ENCODE peak calls at places on chromosomes 7 and 10, in four cellular contexts. C is adrenal gland, G is heart left ventricle, M is tibial nerve. T is an unnamed sample.

GRCh38 chr7:113698556-113699220 is 220.1 kb downstream of the PPP1R3A start:
- DNase-seq in C (no peak), G (no peak), M (peak; percentile 16), T (no peak)

GRCh38 chr10:125011926-125012705 is 70.2 kb downstream of the ZRANB1 start:
- DNase-seq in C (no peak), G (peak; percentile 71), M (no peak), T (no peak)

GRCh38 chr10:89555688-89556445 is 20.5 kb upstream of the SLC16A12 start:
- DNase-seq in C (no peak), G (no peak), M (no peak), T (no peak)

GRCh38 chr7:34281260-34281659 is 375.9 kb downstream of the BMPER start:
- DNase-seq in C (no peak), G (no peak), M (no peak), T (no peak)

GRCh38 chr10:11180228-11180627 is 162.6 kb downstream of the CELF2 start:
- DNase-seq in C (no peak), G (no peak), M (no peak), T (no peak)

GRCh38 chr10:13270877-13271551 is 28.9 kb downstream of the PHYH start:
- DNase-seq in C (no peak), G (no peak), M (no peak), T (no peak)

GRCh38 chr7:8155836-8156235 is 106.1 kb downstream of the ICA1 start:
- DNase-seq in C (no peak), G (no peak), M (no peak), T (no peak)

GRCh38 chr7:91565499-91566331 is 301.5 kb downstream of the FZD1 start:
- DNase-seq in C (no peak), G (no peak), M (peak; percentile 41), T (no peak)

GRCh38 chr7:38215734-38216670 is 38.0 kb downstream of the STARD3NL start:
- DNase-seq in C (peak; percentile 69), G (peak; percentile 80), M (peak; percentile 86), T (peak; percentile 94)

GRCh38 chr7:42914009-42914725 is 2.3 kb upstream of the C7orf25 start:
- DNase-seq in C (no peak), G (no peak), M (no peak), T (no peak)

GRCh38 chr10:17905491-17905890 is 46.2 kb upstream of the SLC39A12 start:
- DNase-seq in C (no peak), G (no peak), M (no peak), T (no peak)

GRCh38 chr10:3538291-3538849 is 246.6 kb downstream of the KLF6 start:
- DNase-seq in C (no peak), G (no peak), M (no peak), T (no peak)

GRCh38 chr7:150970424-150970823 is 7.7 kb downstream of the KCNH2 start:
- DNase-seq in C (no peak), G (no peak), M (no peak), T (no peak)

GRCh38 chr7:159030490-159031134 is 114.1 kb downstream of the VIPR2 start:
- DNase-seq in C (peak; percentile 47), G (peak; percentile 60), M (peak; percentile 5), T (peak; percentile 93)

GRCh38 chr7:9036080-9036479 is 602.7 kb downstream of the NXPH1 start:
- DNase-seq in C (no peak), G (no peak), M (no peak), T (no peak)

GRCh38 chr10:5968681-5969453 is 8.5 kb downstream of the IL15RA start:
- DNase-seq in C (peak; percentile 9), G (no peak), M (no peak), T (no peak)

GRCh38 chr7:45402480-45403218 is 171.5 kb upstream of the ADCY1 start:
- DNase-seq in C (no peak), G (no peak), M (peak; percentile 25), T (no peak)

GRCh38 chr7:4774804-4775280 is 581 bp upstream of the AP5Z1 start:
- DNase-seq in C (no peak), G (no peak), M (peak; percentile 36), T (no peak)

GRCh38 chr10:86969421-86970041 is 1.2 kb downstream of the ADIRF start:
- DNase-seq in C (peak; percentile 28), G (no peak), M (no peak), T (no peak)

GRCh38 chr10:34045571-34046190 is 711.2 kb upstream of the NRP1 start:
- DNase-seq in C (no peak), G (no peak), M (no peak), T (no peak)

GRCh38 chr10:109863775-109864174 is 59.5 kb downstream of the XPNPEP1 start:
- DNase-seq in C (no peak), G (no peak), M (no peak), T (no peak)

GRCh38 chr7:33868151-33868550 is 37.2 kb upstream of the BMPER start:
- DNase-seq in C (no peak), G (no peak), M (no peak), T (no peak)

GRCh38 chr7:134480730-134481129 is 21.8 kb upstream of the AKR1B1 start:
- DNase-seq in C (peak; percentile 55), G (no peak), M (no peak), T (no peak)

GRCh38 chr7:96187735-96188622 is 133.9 kb downstream of the SLC25A13 start:
- DNase-seq in C (no peak), G (no peak), M (no peak), T (no peak)

GRCh38 chr7:7102906-7103305 is 79.4 kb upstream of the C1GALT1 start:
- DNase-seq in C (no peak), G (no peak), M (no peak), T (no peak)

GRCh38 chr10:97003804-97004201 is 171.7 kb downstream of the LCOR start:
- DNase-seq in C (no peak), G (no peak), M (no peak), T (no peak)

GRCh38 chr10:4051408-4052151 is 266.6 kb upstream of the KLF6 start:
- DNase-seq in C (no peak), G (no peak), M (no peak), T (no peak)

GRCh38 chr10:1217237-1217587 is 161.0 kb downstream of the WDR37 start:
- DNase-seq in C (no peak), G (no peak), M (no peak), T (no peak)

GRCh38 chr10:16756561-16757221 is 60.5 kb downstream of the RSU1 start:
- DNase-seq in C (no peak), G (no peak), M (no peak), T (peak; percentile 37)

GRCh38 chr7:22645418-22646181 is 81.4 kb upstream of the IL6 start:
- DNase-seq in C (no peak), G (no peak), M (no peak), T (no peak)
- H3K9me3 ChIP-seq in C (no peaks in the 10 kb centered on the region), G (peaks cover 3% of the 10 kb centered on the region), M (peaks cover 50% of the 10 kb centered on the region), T (no peaks in the 10 kb centered on the region)

DNA sequence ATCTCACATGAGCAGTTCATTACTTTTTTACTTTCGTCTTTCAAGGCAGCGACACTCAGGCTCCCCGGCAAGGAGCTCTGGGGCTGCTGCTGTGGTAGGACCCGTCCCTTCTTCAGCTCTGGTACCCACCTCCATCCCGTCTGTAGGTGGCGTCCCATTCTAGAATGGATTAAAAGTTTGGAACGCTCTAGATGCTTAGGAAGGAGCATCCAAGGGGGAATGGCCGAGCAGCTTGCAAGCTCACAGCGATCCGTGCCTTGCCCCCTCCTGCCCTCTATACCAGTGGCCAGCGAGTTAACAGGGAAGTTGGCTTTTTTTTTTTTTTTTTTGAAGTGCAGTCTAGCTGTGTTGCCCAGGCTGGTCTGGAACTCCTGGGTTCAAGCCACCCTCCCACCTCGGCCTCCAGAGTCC is 22.8 kb upstream of the TTYH3 start:
- DNase-seq in C (no peak), G (no peak), M (no peak), T (no peak)
- TF ChIP-seq POLR2A in C (no peak), G (no peak), M (no peak), T (no peak)

GRCh38 chr7:13774976-13775375 is 214.5 kb downstream of the ETV1 start:
- DNase-seq in C (no peak), G (no peak), M (no peak), T (no peak)

GRCh38 chr7:13778967-13779366 is 210.5 kb downstream of the ETV1 start:
- DNase-seq in C (no peak), G (no peak), M (no peak), T (no peak)

DNA sequence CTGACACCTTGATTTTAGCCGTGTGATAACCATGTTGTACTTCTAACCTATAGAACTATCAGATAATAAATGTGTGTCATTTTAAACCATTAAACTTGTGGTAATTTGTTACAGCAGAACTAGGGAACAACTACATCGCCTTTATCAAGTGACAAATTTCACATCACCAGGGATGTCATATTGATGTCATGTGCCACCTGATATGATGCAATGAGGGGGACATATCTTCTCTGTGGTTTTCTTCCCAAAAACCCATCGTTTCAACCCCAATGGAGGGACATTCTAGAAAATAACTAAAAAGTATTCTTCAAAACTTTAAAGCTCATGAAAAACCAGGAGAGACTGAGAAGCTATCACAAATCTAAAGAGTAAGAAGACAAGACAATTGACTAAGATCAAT is 212.2 kb downstream of the ETV1 start:
- DNase-seq in C (no peak), G (no peak), M (no peak), T (no peak)
- H3K9me3 ChIP-seq in C (no peaks in the 10 kb centered on the region), G (no peaks in the 10 kb centered on the region), M (no peaks in the 10 kb centered on the region), T (no peaks in the 10 kb centered on the region)

DNA sequence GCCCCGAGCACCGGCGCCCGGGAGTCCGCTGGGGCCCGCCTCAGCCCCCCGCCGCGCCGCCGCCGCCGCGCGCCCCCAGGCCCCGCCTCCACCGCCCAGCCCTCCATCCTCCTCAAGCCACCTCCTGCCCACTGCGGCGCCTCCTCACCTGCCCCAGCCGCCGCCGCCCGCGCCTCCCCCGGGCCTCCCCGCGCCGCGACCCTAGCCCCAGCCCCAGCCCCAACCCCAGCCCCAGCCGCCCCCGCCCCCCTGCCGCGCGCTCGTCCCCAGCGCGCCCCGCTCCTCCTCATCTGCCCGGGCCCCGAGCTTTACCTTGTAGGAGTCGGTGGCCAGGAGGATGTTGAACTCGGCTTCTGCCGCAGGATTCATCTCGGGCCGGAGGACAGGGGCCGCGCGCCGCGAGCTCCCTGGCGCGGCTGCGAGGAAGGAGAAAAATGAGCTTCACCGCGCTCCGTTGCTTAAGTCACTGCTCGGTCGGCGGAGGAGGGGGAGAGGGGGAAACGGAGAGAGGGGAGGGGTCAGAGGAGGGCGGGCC is at the start of gene NAMPT:
- DNase-seq in C (peak; percentile 64), G (peak; percentile 67), M (peak; percentile 88), T (no peak)
- TF ChIP-seq POLR2A in C (peak; percentile 83), G (peak; percentile 85), M (peak; percentile 93), T (peak; percentile 93)

GRCh38 chr10:133210398-133211140 is 19.4 kb upstream of the UTF1 start:
- DNase-seq in C (no peak), G (no peak), M (no peak), T (no peak)

GRCh38 chr10:133209117-133209516 is 20.9 kb upstream of the UTF1 start:
- DNase-seq in C (no peak), G (no peak), M (no peak), T (no peak)

GRCh38 chr10:133208466-133208865 is 21.6 kb upstream of the UTF1 start:
- DNase-seq in C (no peak), G (no peak), M (no peak), T (no peak)

GRCh38 chr10:133211141-133211830 is 18.7 kb upstream of the UTF1 start:
- DNase-seq in C (no peak), G (no peak), M (no peak), T (no peak)

DNA sequence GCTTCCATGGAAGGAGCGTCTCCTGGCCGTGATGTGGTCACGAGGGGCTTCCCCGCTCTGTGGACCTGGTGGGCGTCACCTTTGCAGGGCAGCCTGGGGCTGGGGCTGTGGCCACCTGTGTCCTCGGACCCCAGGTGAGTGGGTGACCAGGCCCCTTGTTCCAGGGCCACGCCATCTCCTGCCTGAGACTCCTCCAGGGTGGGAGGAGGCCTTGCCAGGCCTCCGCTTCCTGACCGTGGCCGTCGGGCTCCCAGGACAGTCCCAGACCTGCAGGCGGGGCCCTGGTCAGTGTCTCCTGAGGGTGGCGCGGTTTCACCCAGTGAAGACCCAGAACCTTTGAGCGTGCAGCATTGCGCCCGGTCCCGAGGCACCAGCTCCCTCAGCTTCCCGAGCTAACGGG is 20.4 kb upstream of the UTF1 start:
- DNase-seq in C (no peak), G (no peak), M (no peak), T (no peak)
- H3K9me3 ChIP-seq in C (no peaks in the 10 kb centered on the region), G (no peaks in the 10 kb centered on the region), M (no peaks in the 10 kb centered on the region), T (no peaks in the 10 kb centered on the region)